ENCODE peak calls at places on chromosomes 12 and 14, in four cellular contexts. F is endothelial cell of umbilical vein, L is A549, H is HepG2. A is an unnamed sample.

GRCh38 chr14:35235840-35236239 is 56.3 kb upstream of the PSMA6 start:
- DNase-seq in F (no peak), H (no peak), L (no peak), A (no peak)

GRCh38 chr12:100464529-100464928 is 9.1 kb upstream of the NR1H4 start:
- DNase-seq in L (no peak), H (peak), F (no peak), A (no peak)

GRCh38 chr12:12918781-12919180 is 27.4 kb downstream of the GPRC5A start:
- DNase-seq in F (no peak), H (no peak), L (no peak), A (no peak)

GRCh38 chr12:49198431-49199155 is 9.7 kb upstream of the TUBA1A start:
- DNase-seq in F (peak), L (no peak), H (no peak), A (no peak)

GRCh38 chr12:53052419-53053222 is 2.8 kb downstream of the TNS2 start:
- DNase-seq in L (no peak), F (peak), H (no peak), A (no peak)

GRCh38 chr14:52618602-52619001 is 66.0 kb downstream of the GPR137C start:
- DNase-seq in L (no peak), F (no peak), H (no peak), A (no peak)

GRCh38 chr12:133081408-133081806 is 684 bp downstream of the ZNF140 start:
- DNase-seq in L (no peak), H (no peak), F (no peak), A (peak)

GRCh38 chr12:132925597-132926416 is 30.3 kb downstream of the ZNF605 start:
- DNase-seq in L (no peak), F (no peak), H (no peak), A (no peak)

GRCh38 chr12:96375173-96375572 is 25.1 kb downstream of the CDK17 start:
- DNase-seq in F (no peak), H (no peak), L (no peak), A (no peak)

GRCh38 chr12:107622005-107622404 is 63.6 kb upstream of the PWP1 start:
- DNase-seq in F (no peak), H (peak), L (no peak), A (peak)

GRCh38 chr14:97065305-97066067 is 268.3 kb downstream of the VRK1 start:
- DNase-seq in F (no peak), H (no peak), L (no peak), A (no peak)

GRCh38 chr12:52209321-52209720 is 17.5 kb upstream of the KRT80 start:
- DNase-seq in L (no peak), H (no peak), F (no peak), A (no peak)

GRCh38 chr12:4742421-4742970 is 22.3 kb downstream of the GALNT8 start:
- DNase-seq in H (no peak), L (no peak), F (no peak), A (no peak)

GRCh38 chr12:51181558-51181957 is 8.6 kb upstream of the TFCP2 start:
- DNase-seq in L (no peak), H (no peak), F (no peak), A (no peak)

GRCh38 chr12:47767197-47767724 is 5.8 kb upstream of the SLC48A1 start:
- DNase-seq in F (peak), H (peak), L (peak), A (peak)

GRCh38 chr12:47769234-47770085 is 3.6 kb upstream of the SLC48A1 start:
- DNase-seq in L (no peak), H (peak), F (no peak), A (no peak)

GRCh38 chr12:47770086-47770726 is 2.8 kb upstream of the SLC48A1 start:
- DNase-seq in H (peak), F (no peak), L (no peak), A (peak)

GRCh38 chr12:47766496-47767196 is 6.4 kb upstream of the SLC48A1 start:
- DNase-seq in H (no peak), L (no peak), F (no peak), A (no peak)

GRCh38 chr12:47768323-47768811 is 4.7 kb upstream of the SLC48A1 start:
- DNase-seq in H (peak), F (no peak), L (no peak), A (no peak)
- TF ChIP-seq MYC in H (no peak), F (no peak), L (no peak), A (no peak)

GRCh38 chr12:25557830-25558436 is 4.8 kb upstream of the LMNTD1 start:
- DNase-seq in L (peak), H (peak), F (peak), A (peak)
- TF ChIP-seq MYC in L (no peak), H (no peak), F (no peak), A (no peak)

GRCh38 chr14:76908834-76909233 is 82.6 kb downstream of the LRRC74A start:
- DNase-seq in H (no peak), F (no peak), L (no peak), A (peak)
- TF ChIP-seq MYC in H (no peak), F (no peak), L (no peak), A (peak)

DNA sequence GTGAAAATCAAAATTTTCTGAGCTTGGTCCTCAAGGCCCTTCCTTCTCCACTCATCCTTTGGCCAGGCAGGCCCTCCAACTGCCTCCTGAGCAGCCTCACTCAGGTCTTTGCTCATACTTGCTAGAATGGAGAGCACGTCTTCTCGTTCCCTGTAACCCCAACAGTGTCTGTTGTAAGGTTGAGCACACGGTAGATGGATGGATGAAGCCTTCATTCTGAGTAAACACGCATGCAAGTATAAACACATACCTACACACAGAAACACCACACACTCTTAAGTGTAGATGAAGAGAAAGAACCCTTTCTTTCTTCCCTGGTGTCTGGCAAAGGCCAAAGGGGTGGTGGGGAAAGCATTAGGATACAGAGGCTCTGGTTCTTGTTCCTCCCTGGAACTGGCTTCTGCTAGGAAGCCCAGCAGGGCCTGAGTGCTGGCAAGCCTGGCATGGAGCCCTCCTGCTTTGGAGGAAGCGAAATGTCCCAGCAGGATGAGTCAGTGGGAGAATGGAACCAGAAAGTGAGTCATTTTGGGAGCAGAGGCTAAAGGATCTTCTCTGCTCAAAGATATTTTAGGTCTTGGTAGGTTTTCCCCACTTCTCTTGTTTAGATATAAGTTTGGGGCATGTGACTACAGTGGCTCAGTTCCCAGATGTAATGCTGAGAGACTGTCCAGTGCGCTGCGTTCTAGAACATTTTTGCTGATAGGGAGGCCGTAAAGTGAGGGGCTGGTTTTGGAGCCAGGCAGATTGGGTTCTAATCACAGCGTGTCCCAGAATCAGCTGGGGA is 127.4 kb downstream of the CACNA1C start:
- DNase-seq in F (no peak), H (no peak), L (peak), A (no peak)
- TF ChIP-seq MYC in F (no peak), H (no peak), L (no peak), A (no peak)

DNA sequence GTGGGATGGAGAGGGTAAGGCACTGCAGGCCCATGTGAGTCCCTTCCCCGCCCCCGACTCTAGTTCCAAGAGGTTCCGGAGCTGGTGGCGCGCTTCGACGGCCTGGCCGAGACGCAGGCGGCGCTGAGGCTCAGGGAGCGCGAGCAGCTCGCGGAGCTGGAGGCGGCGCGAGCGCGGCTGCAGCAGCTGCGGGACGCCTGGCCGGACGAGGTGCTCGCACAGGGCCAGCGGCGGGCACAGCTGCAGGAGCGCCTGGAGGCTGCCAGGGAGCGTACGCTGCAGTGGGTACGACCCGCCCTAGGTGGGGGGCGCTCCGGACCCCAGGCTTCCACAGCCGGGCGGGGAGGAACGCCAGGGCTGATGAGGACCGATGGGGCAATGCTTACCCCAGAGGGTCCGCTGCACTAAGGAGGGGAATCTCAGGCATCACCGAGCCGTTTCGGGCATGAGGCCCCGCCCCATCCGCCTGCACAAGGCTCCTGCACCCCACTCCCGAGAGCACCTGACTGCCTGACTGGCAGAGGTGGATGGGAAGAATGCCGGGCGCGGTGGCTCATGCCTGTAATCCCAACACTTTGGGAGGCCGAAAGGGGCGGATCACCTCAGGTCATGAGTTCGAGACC is 4.9 kb downstream of the CFAP73 start:
- DNase-seq in H (no peak), L (no peak), F (peak), A (no peak)
- TF ChIP-seq MYC in H (no peak), L (no peak), F (no peak), A (no peak)

DNA sequence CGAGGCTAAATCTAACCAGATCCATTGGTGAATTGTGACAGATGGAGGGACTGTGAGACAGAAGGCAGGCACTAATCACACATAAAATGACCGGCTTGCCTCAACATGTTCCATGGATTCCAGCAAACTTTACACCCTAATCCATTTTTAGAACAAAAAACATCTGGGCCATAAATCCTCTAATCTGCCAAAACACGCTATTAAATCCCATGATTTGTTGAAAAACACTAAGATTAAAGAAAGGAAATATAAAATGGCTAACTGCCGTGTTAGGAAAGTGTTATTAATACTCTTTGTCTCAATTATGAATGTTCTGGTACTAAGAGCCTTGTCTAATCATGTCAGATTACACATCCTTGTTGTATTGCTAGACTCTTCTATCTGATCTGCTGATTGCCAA is 385.0 kb downstream of the SOX5 start:
- DNase-seq in F (no peak), L (no peak), H (no peak), A (no peak)
- TF ChIP-seq MYC in F (no peak), L (no peak), H (no peak), A (no peak)

GRCh38 chr14:24224618-24225071 is 7.5 kb downstream of the NEDD8 start:
- DNase-seq in F (peak), L (no peak), H (no peak), A (no peak)
- TF ChIP-seq MYC in F (no peak), L (no peak), H (no peak), A (no peak)